ENCODE peak calls at places on chromosomes 3 and 15, in four cellular contexts. One of them, this sample, is unnamed.

GRCh38 chr15:78929536-78930264 is 15.1 kb downstream of the CTSH start:
- DNase-seq in neuronal stem cell: no peak
- DNase-seq in HTR-8/SVneo: no peak
- DNase-seq in amniotic stem cell: no peak
- DNase-seq in this sample: no peak

GRCh38 chr3:41575754-41576153 is 376.4 kb downstream of the CTNNB1 start:
- DNase-seq in neuronal stem cell: no peak
- DNase-seq in HTR-8/SVneo: no peak
- DNase-seq in amniotic stem cell: no peak
- DNase-seq in this sample: no peak

GRCh38 chr3:138479355-138479964 is 45.0 kb downstream of the ESYT3 start:
- DNase-seq in neuronal stem cell: peak
- DNase-seq in HTR-8/SVneo: peak
- DNase-seq in amniotic stem cell: peak
- DNase-seq in this sample: peak

GRCh38 chr3:11717301-11717700 is 73.6 kb upstream of the VGLL4 start:
- DNase-seq in neuronal stem cell: no peak
- DNase-seq in HTR-8/SVneo: no peak
- DNase-seq in amniotic stem cell: no peak
- DNase-seq in this sample: peak

GRCh38 chr15:32991544-32992192 is 202.8 kb downstream of the FMN1 start:
- DNase-seq in neuronal stem cell: no peak
- DNase-seq in HTR-8/SVneo: no peak
- DNase-seq in amniotic stem cell: no peak
- DNase-seq in this sample: no peak

GRCh38 chr3:33417051-33417673 is 23.0 kb downstream of the UBP1 start:
- DNase-seq in neuronal stem cell: no peak
- DNase-seq in HTR-8/SVneo: no peak
- DNase-seq in amniotic stem cell: no peak
- DNase-seq in this sample: peak

GRCh38 chr3:171825222-171825828 is 15.0 kb upstream of the PLD1 start:
- DNase-seq in neuronal stem cell: no peak
- DNase-seq in HTR-8/SVneo: peak
- DNase-seq in amniotic stem cell: no peak
- DNase-seq in this sample: peak

GRCh38 chr3:108153451-108153981 is 62.7 kb upstream of the CD47 start:
- DNase-seq in neuronal stem cell: peak
- DNase-seq in HTR-8/SVneo: no peak
- DNase-seq in amniotic stem cell: peak
- DNase-seq in this sample: peak

GRCh38 chr15:71104636-71105035 is 10.6 kb upstream of the THSD4 start:
- DNase-seq in neuronal stem cell: no peak
- DNase-seq in HTR-8/SVneo: no peak
- DNase-seq in amniotic stem cell: no peak
- DNase-seq in this sample: no peak

GRCh38 chr3:107085261-107085660 is 292.0 kb upstream of the CCDC54 start:
- DNase-seq in neuronal stem cell: no peak
- DNase-seq in HTR-8/SVneo: no peak
- DNase-seq in amniotic stem cell: no peak
- DNase-seq in this sample: no peak

GRCh38 chr3:126320517-126321293 is 36.5 kb downstream of the KLF15 start:
- DNase-seq in neuronal stem cell: no peak
- DNase-seq in HTR-8/SVneo: no peak
- DNase-seq in amniotic stem cell: no peak
- DNase-seq in this sample: no peak

GRCh38 chr15:60507596-60508424 is 28.9 kb upstream of the ICE2 start:
- DNase-seq in neuronal stem cell: peak
- DNase-seq in HTR-8/SVneo: peak
- DNase-seq in amniotic stem cell: no peak
- DNase-seq in this sample: peak

GRCh38 chr15:89494941-89495637 is 1.3 kb downstream of the RHCG start:
- DNase-seq in neuronal stem cell: peak
- DNase-seq in HTR-8/SVneo: no peak
- DNase-seq in amniotic stem cell: no peak
- DNase-seq in this sample: peak

GRCh38 chr15:38207591-38207990 is 45.0 kb upstream of the SPRED1 start:
- DNase-seq in neuronal stem cell: no peak
- DNase-seq in HTR-8/SVneo: no peak
- DNase-seq in amniotic stem cell: no peak
- DNase-seq in this sample: no peak

GRCh38 chr3:134239538-134239937 is 11.1 kb downstream of the RYK start:
- DNase-seq in neuronal stem cell: no peak
- DNase-seq in HTR-8/SVneo: no peak
- DNase-seq in amniotic stem cell: no peak
- DNase-seq in this sample: peak

GRCh38 chr3:10437272-10437994 is 68.0 kb downstream of the ATP2B2 start:
- DNase-seq in neuronal stem cell: no peak
- DNase-seq in HTR-8/SVneo: no peak
- DNase-seq in amniotic stem cell: no peak
- DNase-seq in this sample: peak

GRCh38 chr3:62445267-62445666 is 71.9 kb upstream of the FEZF2 start:
- DNase-seq in neuronal stem cell: no peak
- DNase-seq in HTR-8/SVneo: peak
- DNase-seq in amniotic stem cell: no peak
- DNase-seq in this sample: peak

GRCh38 chr15:62287066-62287857 is 122.2 kb upstream of the C2CD4B start:
- DNase-seq in neuronal stem cell: no peak
- DNase-seq in HTR-8/SVneo: no peak
- DNase-seq in amniotic stem cell: no peak
- DNase-seq in this sample: no peak

GRCh38 chr3:56788506-56788905 is 13.2 kb downstream of the ARHGEF3 start:
- DNase-seq in neuronal stem cell: no peak
- DNase-seq in HTR-8/SVneo: no peak
- DNase-seq in amniotic stem cell: no peak
- DNase-seq in this sample: no peak

GRCh38 chr3:116000315-116000714 is 377.0 kb downstream of the GAP43 start:
- DNase-seq in neuronal stem cell: no peak
- DNase-seq in HTR-8/SVneo: no peak
- DNase-seq in amniotic stem cell: peak
- DNase-seq in this sample: no peak

GRCh38 chr3:18307529-18307928 is 117.6 kb downstream of the SATB1 start:
- DNase-seq in neuronal stem cell: no peak
- DNase-seq in HTR-8/SVneo: no peak
- DNase-seq in amniotic stem cell: no peak
- DNase-seq in this sample: no peak

GRCh38 chr3:9226326-9226725 is 23.1 kb downstream of the SRGAP3 start:
- DNase-seq in neuronal stem cell: no peak
- DNase-seq in HTR-8/SVneo: no peak
- DNase-seq in amniotic stem cell: no peak
- DNase-seq in this sample: no peak

GRCh38 chr3:76400141-76400540 is 614.8 kb upstream of the ZNF717 start:
- DNase-seq in neuronal stem cell: no peak
- DNase-seq in HTR-8/SVneo: no peak
- DNase-seq in amniotic stem cell: peak
- DNase-seq in this sample: no peak

GRCh38 chr3:77392181-77392580 is 352.3 kb downstream of the ROBO2 start:
- DNase-seq in neuronal stem cell: peak
- DNase-seq in HTR-8/SVneo: no peak
- DNase-seq in amniotic stem cell: no peak
- DNase-seq in this sample: no peak

GRCh38 chr15:55791576-55792400 is 48.8 kb upstream of the PRTG start:
- DNase-seq in neuronal stem cell: no peak
- DNase-seq in HTR-8/SVneo: no peak
- DNase-seq in amniotic stem cell: no peak
- DNase-seq in this sample: no peak

GRCh38 chr15:81280696-81281095 is 43.2 kb downstream of the STARD5 start:
- DNase-seq in neuronal stem cell: no peak
- DNase-seq in HTR-8/SVneo: no peak
- DNase-seq in amniotic stem cell: no peak
- DNase-seq in this sample: no peak

GRCh38 chr15:36175781-36176211 is 403.6 kb upstream of the CDIN1 start:
- DNase-seq in neuronal stem cell: no peak
- DNase-seq in HTR-8/SVneo: no peak
- DNase-seq in amniotic stem cell: no peak
- DNase-seq in this sample: no peak

This sample was measured in lung microvascular endothelial cell.